ENCODE peak calls at places on chromosomes 11 and 22, in nine cellular contexts. H is stimulated activated CD4-positive, alpha-beta T cell treated with anti-CD3 and anti-CD28 coated beads, TNF-alpha, amount 100 ng/mL, for 1 hour; U is suprapubic skin; T is T-helper 17 cell; J is pancreas; A is T-helper 2 cell; S is glutamatergic neuron; V is A549; Q is activated CD4-positive, alpha-beta T cell treated with anti-CD3 and anti-CD28 coated beads for 24 hours. C is an unnamed sample.

GRCh38 chr22:43337385-43337784 is 5.8 kb downstream of the SCUBE1 start:
- DNase-seq in V (no peak), H (no peak), Q (no peak), A (no peak), S (no peak), J (no peak), U (no peak), T (no peak), C (no peak)

GRCh38 chr11:70699294-70700221 is 301.2 kb downstream of the CTTN start:
- DNase-seq in V (no peak), H (no peak), T (no peak), Q (no peak), A (no peak), S (no peak), J (no peak), U (no peak), C (no peak)

GRCh38 chr11:58577441-58578135 is 1.3 kb upstream of the ZFP91 start:
- DNase-seq in U (peak), J (peak), S (peak), T (peak), H (peak), A (peak), V (no peak), Q (no peak), C (no peak)

GRCh38 chr22:23183107-23183698 is 2.9 kb downstream of the BCR start:
- DNase-seq in V (no peak), U (no peak), S (peak), H (no peak), Q (no peak), J (peak), A (no peak), T (no peak), C (peak)

GRCh38 chr22:47189056-47189916 is 426.8 kb downstream of the TBC1D22A start:
- DNase-seq in A (no peak), V (no peak), H (no peak), S (no peak), T (no peak), U (peak), J (peak), Q (no peak), C (no peak)

GRCh38 chr11:66258473-66258893 is 10.0 kb upstream of the RAB1B start:
- DNase-seq in Q (no peak), T (no peak), V (no peak), U (no peak), A (no peak), J (no peak), H (no peak), S (no peak), C (no peak)

GRCh38 chr22:39240841-39241631 is 3.7 kb downstream of the PDGFB start:
- DNase-seq in J (peak), H (no peak), T (no peak), V (peak), A (peak), U (no peak), Q (no peak), S (peak), C (peak)

GRCh38 chr11:118935381-118935780 is 9.7 kb upstream of the BCL9L start:
- DNase-seq in V (no peak), T (no peak), H (no peak), S (no peak), A (no peak), Q (no peak), J (no peak), U (no peak), C (no peak)

GRCh38 chr11:78586452-78587046 is 11.9 kb upstream of the NARS2 start:
- DNase-seq in S (no peak), T (no peak), U (no peak), A (peak), J (no peak), V (peak), H (no peak), Q (no peak), C (no peak)

GRCh38 chr11:30635401-30635989 is 49.3 kb upstream of the MPPED2 start:
- DNase-seq in S (peak), H (no peak), A (no peak), J (no peak), T (no peak), V (no peak), U (no peak), Q (no peak), C (no peak)

GRCh38 chr11:122882809-122883681 is 486 bp downstream of the JHY start:
- DNase-seq in H (peak), A (peak), Q (peak), T (peak), S (peak), U (peak), J (peak), V (peak), C (peak)

GRCh38 chr11:69437001-69437875 is 44.2 kb upstream of the LINC01488 start:
- DNase-seq in S (no peak), U (no peak), Q (no peak), V (peak), J (no peak), T (no peak), H (no peak), A (no peak), C (peak)

GRCh38 chr11:17563961-17564686 is 17.1 kb downstream of the OTOG start:
- DNase-seq in U (peak), J (peak), S (no peak), Q (no peak), A (no peak), T (no peak), V (no peak), H (no peak), C (no peak)

GRCh38 chr11:34757026-34757451 is 136.1 kb downstream of the EHF start:
- DNase-seq in T (no peak), J (no peak), Q (no peak), H (no peak), U (no peak), S (no peak), V (no peak), A (no peak), C (no peak)

GRCh38 chr11:77066229-77067023 is at the start of gene CAPN5:
- DNase-seq in J (peak), A (peak), V (peak), Q (peak), U (peak), S (peak), H (peak), T (peak), C (peak)